ENCODE peak calls at places on chromosomes 5 and 9, in six cellular contexts. S, H, C, P, Y and J are unnamed samples.

GRCh38 chr9:96381696-96382095 is 1.8 kb downstream of the SLC35D2 start:
- DNase-seq in S (no peak), H (no peak), C (no peak), P (no peak), Y (no peak), J (no peak)

GRCh38 chr5:125038477-125038876 is 292.0 kb upstream of the ZNF608 start:
- DNase-seq in S (no peak), H (peak; percentile 39), C (no peak), P (no peak), Y (no peak), J (no peak)

GRCh38 chr5:157245477-157245876 is 20.4 kb upstream of the CYFIP2 start:
- DNase-seq in S (no peak), H (peak; percentile 21), C (peak; percentile 25), P (no peak), Y (no peak), J (peak; percentile 47)

GRCh38 chr9:134653259-134654009 is 11.8 kb downstream of the COL5A1 start:
- DNase-seq in S (no peak), H (no peak), C (no peak), P (no peak), Y (no peak), J (no peak)

GRCh38 chr9:19229725-19230355 is 653 bp upstream of the DENND4C start:
- DNase-seq in S (no peak), H (peak; percentile 68), C (no peak), P (peak; percentile 48), Y (peak; percentile 61), J (peak; percentile 73)

GRCh38 chr5:179530069-179530998 is 20.0 kb upstream of the RUFY1 start:
- DNase-seq in S (peak; percentile 79), H (peak; percentile 48), C (peak; percentile 81), P (no peak), Y (peak; percentile 73), J (no peak)

GRCh38 chr9:133715866-133716563 is 22.1 kb downstream of the SARDH start:
- DNase-seq in S (no peak), H (peak; percentile 22), C (no peak), P (peak; percentile 65), Y (peak; percentile 38), J (no peak)

GRCh38 chr5:77101298-77101697 is 14.2 kb upstream of the ZBED3 start:
- DNase-seq in S (no peak), H (peak; percentile 61), C (peak; percentile 60), P (no peak), Y (no peak), J (peak; percentile 75)

GRCh38 chr5:77138981-77139380 is 51.9 kb upstream of the ZBED3 start:
- DNase-seq in S (no peak), H (peak; percentile 5), C (peak; percentile 11), P (peak; percentile 13), Y (no peak), J (peak; percentile 49)

GRCh38 chr5:179275941-179276837 is 69.1 kb downstream of the ADAMTS2 start:
- DNase-seq in S (peak; percentile 87), H (peak; percentile 93), C (peak; percentile 97), P (no peak), Y (no peak), J (peak; percentile 72)

GRCh38 chr9:119074017-119074416 is 295.2 kb downstream of the BRINP1 start:
- DNase-seq in S (no peak), H (no peak), C (no peak), P (no peak), Y (no peak), J (no peak)

GRCh38 chr9:75000835-75001234 is 27.3 kb downstream of the CARNMT1 start:
- DNase-seq in S (no peak), H (no peak), C (no peak), P (no peak), Y (no peak), J (no peak)

GRCh38 chr9:26551971-26552370 is 340.6 kb downstream of the CAAP1 start:
- DNase-seq in S (no peak), H (no peak), C (no peak), P (no peak), Y (no peak), J (no peak)

GRCh38 chr9:129595323-129595741 is 25.6 kb downstream of the C9orf50 start:
- DNase-seq in S (no peak), H (peak; percentile 22), C (peak; percentile 60), P (no peak), Y (no peak), J (peak; percentile 26)

GRCh38 chr9:1050125-1050895 is at the start of gene DMRT2:
- DNase-seq in S (peak; percentile 92), H (peak; percentile 89), C (peak; percentile 39), P (peak; percentile 38), Y (peak; percentile 91), J (peak; percentile 77)

GRCh38 chr9:134260801-134261200 is 65.5 kb upstream of the RXRA start:
- DNase-seq in S (no peak), H (no peak), C (no peak), P (no peak), Y (no peak), J (no peak)

GRCh38 chr5:176743828-176744583 is 66.4 kb upstream of the UNC5A start:
- DNase-seq in S (no peak), H (no peak), C (no peak), P (no peak), Y (peak; percentile 2), J (no peak)

GRCh38 chr9:6910032-6910431 is 152.3 kb downstream of the KDM4C start:
- DNase-seq in S (no peak), H (peak; percentile 47), C (peak; percentile 33), P (no peak), Y (no peak), J (peak; percentile 33)

GRCh38 chr5:73304381-73304780 is 131.4 kb downstream of the TMEM174 start:
- DNase-seq in S (no peak), H (peak; percentile 82), C (peak; percentile 48), P (no peak), Y (no peak), J (no peak)

GRCh38 chr9:69643098-69643497 is 29.1 kb downstream of the APBA1 start:
- DNase-seq in S (no peak), H (no peak), C (no peak), P (no peak), Y (no peak), J (no peak)

GRCh38 chr9:95080961-95081658 is 236.4 kb downstream of the FANCC start:
- DNase-seq in S (no peak), H (no peak), C (no peak), P (no peak), Y (no peak), J (no peak)

GRCh38 chr5:65539827-65540226 is 23.1 kb downstream of the CENPK start:
- DNase-seq in S (no peak), H (peak; percentile 1), C (no peak), P (no peak), Y (no peak), J (no peak)

GRCh38 chr9:79224672-79225433 is 346.9 kb upstream of the TLE4 start:
- DNase-seq in S (no peak), H (peak; percentile 32), C (peak; percentile 69), P (no peak), Y (no peak), J (peak; percentile 96)

GRCh38 chr9:131707677-131708612 is 31.9 kb downstream of the RAPGEF1 start:
- DNase-seq in S (peak; percentile 90), H (peak; percentile 64), C (peak; percentile 71), P (no peak), Y (no peak), J (peak; percentile 53)

GRCh38 chr9:86282979-86283535 is 719 bp upstream of the ISCA1 start:
- DNase-seq in S (peak; percentile 39), H (peak; percentile 82), C (peak; percentile 88), P (no peak), Y (no peak), J (peak; percentile 75)

GRCh38 chr9:127133739-127134167 is 11.3 kb upstream of the ANGPTL2 start:
- DNase-seq in S (peak; percentile 76), H (no peak), C (peak; percentile 87), P (no peak), Y (no peak), J (no peak)

GRCh38 chr5:56175465-56175864 is 57.7 kb downstream of the ANKRD55 start:
- DNase-seq in S (peak; percentile 49), H (peak; percentile 66), C (peak; percentile 70), P (no peak), Y (no peak), J (peak; percentile 76)